ENCODE peak calls at places on chromosome 10, in seven cellular contexts. One of them, this sample, is unnamed.

GRCh38 chr10:96842896-96843723 is 11.0 kb downstream of the LCOR start:
- DNase-seq in adrenal gland: no peak
- DNase-seq in CD14-positive monocyte: no peak
- DNase-seq in kidney epithelial cell: no peak
- DNase-seq in mesothelial cell of epicardium: no peak
- DNase-seq in AG10803: no peak
- DNase-seq in cardiac fibroblast: no peak
- DNase-seq in this sample: no peak

GRCh38 chr10:1578392-1579140 is 158.8 kb downstream of the ADARB2 start:
- DNase-seq in mesothelial cell of epicardium: no peak
- DNase-seq in adrenal gland: no peak
- DNase-seq in CD14-positive monocyte: peak
- DNase-seq in kidney epithelial cell: no peak
- DNase-seq in AG10803: no peak
- DNase-seq in cardiac fibroblast: no peak
- DNase-seq in this sample: no peak

GRCh38 chr10:110402077-110402416 is 95.7 kb upstream of the DUSP5 start:
- DNase-seq in adrenal gland: no peak
- DNase-seq in cardiac fibroblast: no peak
- DNase-seq in mesothelial cell of epicardium: no peak
- DNase-seq in kidney epithelial cell: no peak
- DNase-seq in CD14-positive monocyte: no peak
- DNase-seq in AG10803: no peak
- DNase-seq in this sample: no peak

GRCh38 chr10:48880016-48880705 is 59.5 kb downstream of the LRRC18 start:
- DNase-seq in CD14-positive monocyte: no peak
- DNase-seq in adrenal gland: no peak
- DNase-seq in cardiac fibroblast: no peak
- DNase-seq in kidney epithelial cell: no peak
- DNase-seq in AG10803: no peak
- DNase-seq in mesothelial cell of epicardium: no peak
- DNase-seq in this sample: no peak

GRCh38 chr10:84291389-84291788 is 37.0 kb upstream of the CCSER2 start:
- DNase-seq in AG10803: peak
- DNase-seq in adrenal gland: peak
- DNase-seq in mesothelial cell of epicardium: no peak
- DNase-seq in cardiac fibroblast: peak
- DNase-seq in CD14-positive monocyte: no peak
- DNase-seq in kidney epithelial cell: no peak
- DNase-seq in this sample: no peak

GRCh38 chr10:127343831-127344230 is 147.4 kb upstream of the INSYN2A start:
- DNase-seq in adrenal gland: no peak
- DNase-seq in mesothelial cell of epicardium: no peak
- DNase-seq in CD14-positive monocyte: no peak
- DNase-seq in cardiac fibroblast: peak
- DNase-seq in AG10803: peak
- DNase-seq in kidney epithelial cell: no peak
- DNase-seq in this sample: no peak

GRCh38 chr10:86862373-86862772 is 95.0 kb downstream of the MMRN2 start:
- DNase-seq in kidney epithelial cell: no peak
- DNase-seq in adrenal gland: no peak
- DNase-seq in cardiac fibroblast: no peak
- DNase-seq in CD14-positive monocyte: no peak
- DNase-seq in mesothelial cell of epicardium: no peak
- DNase-seq in AG10803: no peak
- DNase-seq in this sample: no peak

GRCh38 chr10:126331101-126331500 is 57.2 kb downstream of the ADAM12 start:
- DNase-seq in AG10803: peak
- DNase-seq in kidney epithelial cell: no peak
- DNase-seq in CD14-positive monocyte: no peak
- DNase-seq in adrenal gland: no peak
- DNase-seq in mesothelial cell of epicardium: no peak
- DNase-seq in cardiac fibroblast: no peak
- DNase-seq in this sample: no peak

GRCh38 chr10:30821269-30821993 is 191.9 kb upstream of the LYZL2 start:
- DNase-seq in CD14-positive monocyte: no peak
- DNase-seq in adrenal gland: no peak
- DNase-seq in mesothelial cell of epicardium: no peak
- DNase-seq in AG10803: peak
- DNase-seq in cardiac fibroblast: no peak
- DNase-seq in kidney epithelial cell: no peak
- DNase-seq in this sample: no peak

GRCh38 chr10:132834891-132835847 is 49.2 kb upstream of the NKX6-2 start:
- DNase-seq in CD14-positive monocyte: no peak
- DNase-seq in mesothelial cell of epicardium: no peak
- DNase-seq in cardiac fibroblast: no peak
- DNase-seq in kidney epithelial cell: no peak
- DNase-seq in adrenal gland: no peak
- DNase-seq in AG10803: no peak
- DNase-seq in this sample: peak

GRCh38 chr10:73058057-73058591 is 38.5 kb downstream of the P4HA1 start:
- DNase-seq in AG10803: no peak
- DNase-seq in cardiac fibroblast: no peak
- DNase-seq in adrenal gland: no peak
- DNase-seq in kidney epithelial cell: no peak
- DNase-seq in CD14-positive monocyte: no peak
- DNase-seq in mesothelial cell of epicardium: no peak
- DNase-seq in this sample: no peak

DNA sequence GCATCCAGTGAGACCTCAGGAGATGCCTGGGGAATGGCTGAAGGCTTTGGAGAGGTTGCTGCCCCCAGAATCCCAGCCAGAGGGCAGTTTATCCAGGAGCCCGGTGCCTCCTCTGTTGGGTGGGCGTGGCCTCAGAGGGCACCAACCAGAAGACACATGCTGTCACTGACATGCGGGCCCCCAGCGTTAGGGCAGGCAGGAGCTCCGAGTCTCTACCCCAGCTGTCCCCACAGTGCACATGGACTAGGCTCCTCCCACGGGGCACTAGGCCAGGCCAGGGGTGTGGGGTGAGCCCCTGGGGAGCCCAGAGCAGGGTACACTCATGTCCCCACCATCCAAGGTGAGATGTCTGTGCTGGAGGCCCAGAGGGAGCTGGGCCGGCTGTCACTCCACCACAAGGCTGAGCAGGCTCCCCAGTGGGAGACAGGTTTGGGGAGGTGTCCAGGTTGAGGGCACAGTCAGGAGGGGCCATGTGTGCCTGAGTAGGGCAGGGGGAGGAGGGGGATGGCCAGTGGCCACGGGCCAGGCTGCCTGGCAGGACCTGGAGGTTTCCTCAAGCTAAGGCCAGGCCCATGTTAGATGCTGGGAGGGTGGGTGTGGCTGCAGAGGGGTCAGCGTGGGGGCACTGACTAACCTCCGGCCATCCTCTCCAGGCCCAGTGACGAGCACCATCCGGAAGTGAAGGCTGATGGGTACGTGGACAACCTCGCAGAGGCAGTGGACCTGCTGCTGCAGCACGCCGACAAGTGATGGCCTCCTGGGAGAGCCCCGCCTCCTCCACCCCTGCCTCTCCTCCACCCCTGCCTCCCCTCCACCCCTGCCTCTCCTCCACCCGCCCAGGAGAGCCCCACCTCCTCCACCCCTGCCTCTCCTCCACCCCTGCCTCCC is 131.3 kb downstream of the FAM53B start:
- DNase-seq in kidney epithelial cell: no peak
- DNase-seq in mesothelial cell of epicardium: no peak
- DNase-seq in cardiac fibroblast: peak
- DNase-seq in adrenal gland: peak
- DNase-seq in CD14-positive monocyte: no peak
- DNase-seq in AG10803: no peak
- DNase-seq in this sample: no peak
- TF ChIP-seq CTCF in kidney epithelial cell: no peak
- TF ChIP-seq CTCF in mesothelial cell of epicardium: no peak
- TF ChIP-seq CTCF in cardiac fibroblast: no peak
- TF ChIP-seq CTCF in adrenal gland: no peak
- TF ChIP-seq CTCF in CD14-positive monocyte: no peak
- TF ChIP-seq CTCF in AG10803: no peak
- TF ChIP-seq CTCF in this sample: no peak

DNA sequence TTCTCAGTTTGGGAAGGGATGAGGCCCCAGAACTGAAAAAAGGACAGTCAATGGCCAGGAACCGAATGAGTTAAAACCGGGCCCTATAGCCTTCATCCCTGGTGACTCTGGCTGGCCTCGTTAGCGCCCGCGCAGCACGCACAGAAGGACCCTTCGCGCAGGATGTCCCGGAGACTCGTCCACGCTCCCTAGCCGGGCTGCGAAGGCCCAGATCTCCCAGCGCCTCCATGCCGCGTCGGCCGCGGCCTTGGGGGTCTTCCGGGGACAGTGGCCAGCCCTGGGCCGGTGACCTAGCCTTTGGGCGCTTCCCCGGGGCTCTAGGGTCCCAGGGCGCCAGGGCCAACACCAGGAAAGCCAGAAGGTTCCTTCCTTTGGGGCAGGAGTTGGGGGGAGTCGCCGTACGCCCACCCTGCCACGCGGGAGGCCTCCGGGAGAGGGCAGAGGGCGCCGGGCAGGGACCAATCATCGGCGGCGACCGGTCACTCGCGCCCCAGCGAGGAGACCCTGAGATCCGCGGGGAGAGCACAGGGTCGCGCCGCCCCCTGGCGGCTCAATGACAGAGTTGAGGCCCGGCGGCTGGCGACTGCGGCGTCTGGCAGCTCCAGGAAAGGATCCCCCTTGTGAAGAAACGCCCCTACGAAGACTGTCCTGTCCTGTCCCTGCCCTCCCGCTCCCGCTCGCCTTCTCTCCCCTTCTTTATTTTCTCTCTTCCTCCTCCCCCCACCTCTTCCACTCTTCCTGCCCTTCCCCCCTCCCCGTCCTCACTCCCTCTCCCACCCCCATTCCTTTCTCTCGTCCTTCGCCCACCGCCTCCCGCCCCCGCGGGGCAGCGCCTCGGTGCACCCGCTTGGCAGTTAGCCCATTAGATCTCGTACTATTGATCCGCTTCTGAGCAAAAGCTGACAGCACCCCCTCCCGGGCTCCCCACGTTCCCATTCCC is 62.3 kb upstream of the LBX1 start:
- DNase-seq in CD14-positive monocyte: no peak
- DNase-seq in kidney epithelial cell: no peak
- DNase-seq in AG10803: no peak
- DNase-seq in cardiac fibroblast: peak
- DNase-seq in mesothelial cell of epicardium: peak
- DNase-seq in adrenal gland: peak
- DNase-seq in this sample: no peak
- TF ChIP-seq CTCF in CD14-positive monocyte: peak
- TF ChIP-seq CTCF in kidney epithelial cell: peak
- TF ChIP-seq CTCF in AG10803: peak
- TF ChIP-seq CTCF in cardiac fibroblast: peak
- TF ChIP-seq CTCF in mesothelial cell of epicardium: peak
- TF ChIP-seq CTCF in adrenal gland: peak
- TF ChIP-seq CTCF in this sample: peak

GRCh38 chr10:50222199-50222598 is 29.1 kb downstream of the ASAH2 start:
- DNase-seq in mesothelial cell of epicardium: no peak
- DNase-seq in cardiac fibroblast: no peak
- DNase-seq in kidney epithelial cell: no peak
- DNase-seq in AG10803: no peak
- DNase-seq in adrenal gland: no peak
- DNase-seq in CD14-positive monocyte: no peak
- DNase-seq in this sample: no peak

GRCh38 chr10:50228672-50229071 is 22.6 kb downstream of the ASAH2 start:
- DNase-seq in cardiac fibroblast: no peak
- DNase-seq in adrenal gland: no peak
- DNase-seq in kidney epithelial cell: no peak
- DNase-seq in AG10803: no peak
- DNase-seq in mesothelial cell of epicardium: no peak
- DNase-seq in CD14-positive monocyte: no peak
- DNase-seq in this sample: no peak

GRCh38 chr10:50221470-50221869 is 29.8 kb downstream of the ASAH2 start:
- DNase-seq in mesothelial cell of epicardium: no peak
- DNase-seq in kidney epithelial cell: no peak
- DNase-seq in cardiac fibroblast: no peak
- DNase-seq in CD14-positive monocyte: no peak
- DNase-seq in adrenal gland: no peak
- DNase-seq in AG10803: no peak
- DNase-seq in this sample: no peak

GRCh38 chr10:50226610-50227009 is 24.7 kb downstream of the ASAH2 start:
- DNase-seq in AG10803: no peak
- DNase-seq in CD14-positive monocyte: no peak
- DNase-seq in adrenal gland: no peak
- DNase-seq in mesothelial cell of epicardium: no peak
- DNase-seq in kidney epithelial cell: no peak
- DNase-seq in cardiac fibroblast: no peak
- DNase-seq in this sample: no peak

DNA sequence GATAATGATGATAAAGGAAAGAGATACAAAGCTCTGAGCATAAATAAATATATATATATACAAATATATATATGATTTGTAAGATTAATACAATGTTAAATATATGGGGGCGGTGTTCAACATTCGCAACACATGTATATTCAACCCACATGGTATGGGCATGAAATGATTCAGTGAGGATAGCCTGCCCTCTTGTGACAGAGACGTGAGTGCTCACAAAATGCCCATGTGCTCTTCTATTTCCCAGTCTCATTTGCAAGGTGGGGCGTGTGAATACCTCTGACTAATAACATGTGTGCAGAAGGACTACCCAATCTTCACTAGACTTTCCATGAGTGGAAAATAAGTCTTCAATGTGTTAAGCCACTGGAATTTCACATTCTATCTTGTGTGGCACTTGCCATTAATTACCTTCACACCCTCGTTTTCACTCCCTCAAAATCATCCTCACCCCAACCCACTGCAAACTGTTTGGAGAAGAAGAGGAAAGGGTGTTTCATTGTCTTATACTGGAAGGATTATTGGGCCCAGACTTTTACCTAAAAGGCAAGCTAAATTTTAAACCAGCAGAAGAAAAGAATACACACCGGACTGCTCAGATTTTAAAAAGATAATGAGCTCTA is 26.9 kb downstream of the ASAH2 start:
- DNase-seq in cardiac fibroblast: peak
- DNase-seq in CD14-positive monocyte: no peak
- DNase-seq in mesothelial cell of epicardium: no peak
- DNase-seq in adrenal gland: peak
- DNase-seq in AG10803: peak
- DNase-seq in kidney epithelial cell: peak
- DNase-seq in this sample: no peak
- TF ChIP-seq CTCF in cardiac fibroblast: peak
- TF ChIP-seq CTCF in CD14-positive monocyte: peak
- TF ChIP-seq CTCF in mesothelial cell of epicardium: no peak
- TF ChIP-seq CTCF in adrenal gland: peak
- TF ChIP-seq CTCF in AG10803: peak
- TF ChIP-seq CTCF in kidney epithelial cell: peak
- TF ChIP-seq CTCF in this sample: peak

GRCh38 chr10:129626309-129626708 is 159.3 kb downstream of the MGMT start:
- DNase-seq in adrenal gland: no peak
- DNase-seq in CD14-positive monocyte: no peak
- DNase-seq in mesothelial cell of epicardium: no peak
- DNase-seq in AG10803: no peak
- DNase-seq in kidney epithelial cell: no peak
- DNase-seq in cardiac fibroblast: no peak
- DNase-seq in this sample: no peak

GRCh38 chr10:129627442-129627841 is 160.4 kb downstream of the MGMT start:
- DNase-seq in cardiac fibroblast: no peak
- DNase-seq in adrenal gland: no peak
- DNase-seq in CD14-positive monocyte: no peak
- DNase-seq in AG10803: no peak
- DNase-seq in kidney epithelial cell: no peak
- DNase-seq in mesothelial cell of epicardium: no peak
- DNase-seq in this sample: no peak

GRCh38 chr10:129624526-129624925 is 157.5 kb downstream of the MGMT start:
- DNase-seq in kidney epithelial cell: no peak
- DNase-seq in adrenal gland: no peak
- DNase-seq in mesothelial cell of epicardium: no peak
- DNase-seq in cardiac fibroblast: no peak
- DNase-seq in AG10803: no peak
- DNase-seq in CD14-positive monocyte: no peak
- DNase-seq in this sample: no peak

GRCh38 chr10:129628823-129629222 is 161.8 kb downstream of the MGMT start:
- DNase-seq in adrenal gland: no peak
- DNase-seq in cardiac fibroblast: no peak
- DNase-seq in CD14-positive monocyte: no peak
- DNase-seq in mesothelial cell of epicardium: no peak
- DNase-seq in AG10803: no peak
- DNase-seq in kidney epithelial cell: no peak
- DNase-seq in this sample: no peak

GRCh38 chr10:129626801-129627434 is 159.9 kb downstream of the MGMT start:
- DNase-seq in CD14-positive monocyte: no peak
- DNase-seq in adrenal gland: no peak
- DNase-seq in AG10803: no peak
- DNase-seq in mesothelial cell of epicardium: no peak
- DNase-seq in kidney epithelial cell: no peak
- DNase-seq in cardiac fibroblast: peak
- DNase-seq in this sample: no peak
- TF ChIP-seq CTCF in CD14-positive monocyte: no peak
- TF ChIP-seq CTCF in adrenal gland: no peak
- TF ChIP-seq CTCF in AG10803: no peak
- TF ChIP-seq CTCF in mesothelial cell of epicardium: no peak
- TF ChIP-seq CTCF in kidney epithelial cell: no peak
- TF ChIP-seq CTCF in cardiac fibroblast: no peak
- TF ChIP-seq CTCF in this sample: no peak